ENCODE peak calls at places on chromosomes 11 and 22, in six cellular contexts. Y is stimulated activated CD4-positive, alpha-beta T cell treated with anti-CD3 and anti-CD28 coated beads, Interleukin-1b, Interleukin-23, amount 100 ng/mL, for 24 hours; S is NCI-H2081; R is stimulated activated CD8-positive, alpha-beta memory T cell treated with anti-CD3 and anti-CD28 coated beads, Interleukin-2, amount 100 ng/mL, for 48 hours; T is right lobe of liver; P is fibroblast of mammary gland. C is an unnamed sample.

GRCh38 chr11:125070699-125071254 is 7.7 kb downstream of the SLC37A2 start:
- DNase-seq in Y (no peak), S (no peak), R (no peak), T (peak; percentile 78), P (peak; percentile 83), C (peak; percentile 65)

GRCh38 chr11:125940145-125940544 is 5.7 kb upstream of the VSIG10L2 start:
- DNase-seq in Y (no peak), S (no peak), R (no peak), T (no peak), P (no peak), C (no peak)

GRCh38 chr11:126102436-126102894 is 39.8 kb upstream of the CDON start:
- DNase-seq in Y (no peak), S (no peak), R (no peak), T (no peak), P (no peak), C (no peak)

GRCh38 chr11:1927151-1928037 is 7.9 kb downstream of the TNNT3 start:
- DNase-seq in Y (no peak), S (no peak), R (no peak), T (peak; percentile 11), P (no peak), C (no peak)

GRCh38 chr22:19965771-19966709 is 24.4 kb upstream of the TXNRD2 start:
- DNase-seq in Y (no peak), S (peak; percentile 59), R (no peak), T (no peak), P (no peak), C (no peak)

GRCh38 chr11:27171391-27171790 is 130.8 kb downstream of the BBOX1 start:
- DNase-seq in Y (no peak), S (no peak), R (no peak), T (no peak), P (peak; percentile 20), C (no peak)

GRCh38 chr11:68012843-68013610 is 2.9 kb downstream of the ALDH3B1 start:
- DNase-seq in Y (no peak), S (no peak), R (no peak), T (no peak), P (peak; percentile 85), C (no peak)

GRCh38 chr22:49508561-49508960 is 319.1 kb downstream of the BRD1 start:
- DNase-seq in Y (no peak), S (no peak), R (no peak), T (no peak), P (no peak), C (no peak)

GRCh38 chr11:108733479-108734116 is 68.7 kb downstream of the DDX10 start:
- DNase-seq in Y (peak; percentile 21), S (no peak), R (peak; percentile 18), T (no peak), P (peak; percentile 84), C (no peak)

GRCh38 chr11:7115775-7116174 is 27.0 kb downstream of the RBMXL2 start:
- DNase-seq in Y (no peak), S (no peak), R (no peak), T (no peak), P (peak; percentile 38), C (no peak)

GRCh38 chr11:95501761-95502266 is 270.8 kb upstream of the SESN3 start:
- DNase-seq in Y (no peak), S (no peak), R (no peak), T (no peak), P (peak; percentile 40), C (no peak)